ENCODE peak calls at places on chromosomes 2 and 18, in five cellular contexts. G is endothelial cell; H is HFFc6; D is CD4-positive, alpha-beta T cell; M is astrocyte. J is an unnamed sample.

GRCh38 chr2:181047829-181048228 is 67.4 kb downstream of the UBE2E3 start:
- DNase-seq in G (no peak), M (no peak), H (no peak), D (no peak), J (no peak)

GRCh38 chr18:75533954-75534353 is 106.5 kb upstream of the SMIM21 start:
- DNase-seq in M (peak; percentile 6), H (no peak), D (no peak), G (no peak), J (no peak)

GRCh38 chr18:61173579-61173978 is 159.7 kb upstream of the CDH20 start:
- DNase-seq in M (peak; percentile 31), H (no peak), G (no peak), D (no peak), J (no peak)

GRCh38 chr2:28610583-28611201 is 114.8 kb downstream of the PLB1 start:
- DNase-seq in M (peak; percentile 96), G (no peak), D (peak; percentile 21), H (peak; percentile 85), J (no peak)

GRCh38 chr2:70118798-70119454 is 31.6 kb downstream of the PCBP1 start:
- DNase-seq in D (no peak), H (no peak), G (no peak), M (no peak), J (peak; percentile 34)

GRCh38 chr2:64876137-64876647 is 113.0 kb upstream of the SLC1A4 start:
- DNase-seq in H (peak; percentile 86), G (peak; percentile 49), M (peak; percentile 88), D (no peak), J (no peak)

GRCh38 chr18:54776282-54776977 is 51.8 kb upstream of the RAB27B start:
- DNase-seq in G (no peak), H (peak; percentile 99), M (peak; percentile 99), D (no peak), J (no peak)

GRCh38 chr18:11946756-11947155 is 34.6 kb upstream of the IMPA2 start:
- DNase-seq in G (no peak), D (no peak), M (peak; percentile 53), H (peak; percentile 38), J (no peak)

GRCh38 chr2:37349376-37349775 is 4.9 kb downstream of the QPCT start:
- DNase-seq in H (no peak), D (no peak), M (no peak), G (no peak), J (no peak)

GRCh38 chr2:96151595-96152300 is 6.5 kb upstream of the DUSP2 start:
- DNase-seq in G (no peak), M (no peak), H (no peak), D (no peak), J (no peak)

GRCh38 chr2:241141214-241141770 is 8.0 kb downstream of the PASK start:
- DNase-seq in M (no peak), H (no peak), G (no peak), D (no peak), J (no peak)

GRCh38 chr18:63451774-63452173 is 25.0 kb upstream of the SERPINB5 start:
- DNase-seq in H (peak; percentile 33), D (no peak), M (no peak), G (no peak), J (no peak)

GRCh38 chr18:50507120-50507590 is 52.7 kb upstream of the MAPK4 start:
- DNase-seq in M (no peak), D (no peak), G (peak; percentile 63), H (no peak), J (peak; percentile 54)

GRCh38 chr2:159438284-159438683 is 151.8 kb upstream of the WDSUB1 start:
- DNase-seq in H (no peak), D (no peak), G (no peak), M (no peak), J (no peak)

GRCh38 chr2:16411788-16412187 is 253.8 kb downstream of the CYRIA start:
- DNase-seq in G (no peak), M (no peak), H (no peak), D (no peak), J (no peak)

GRCh38 chr2:226799211-226799975 is at the start of gene IRS1:
- DNase-seq in H (peak; percentile 71), G (peak; percentile 58), D (peak; percentile 48), M (peak; percentile 65), J (peak; percentile 60)

GRCh38 chr18:68532328-68532885 is 182.5 kb downstream of the TMX3 start:
- DNase-seq in G (no peak), D (no peak), H (no peak), M (no peak), J (no peak)

GRCh38 chr2:99085400-99085799 is 56.1 kb upstream of the C2orf15 start:
- DNase-seq in M (no peak), H (no peak), G (no peak), D (peak; percentile 10), J (no peak)

GRCh38 chr2:14420851-14421250 is 211.7 kb upstream of the LRATD1 start:
- DNase-seq in G (no peak), D (no peak), H (peak; percentile 37), M (peak; percentile 37), J (no peak)

GRCh38 chr18:73365018-73365417 is 497.2 kb upstream of the NETO1 start:
- DNase-seq in H (peak; percentile 92), G (no peak), D (no peak), M (peak; percentile 93), J (no peak)

GRCh38 chr2:95261602-95262001 is 12.6 kb upstream of the PROM2 start:
- DNase-seq in G (no peak), M (no peak), D (no peak), H (no peak), J (no peak)

GRCh38 chr2:74317696-74318095 is 25.5 kb downstream of the SLC4A5 start:
- DNase-seq in H (no peak), M (no peak), D (no peak), G (no peak), J (no peak)

GRCh38 chr18:53070706-53071105 is 730.7 kb downstream of the DCC start:
- DNase-seq in D (no peak), G (no peak), M (no peak), H (no peak), J (peak; percentile 1)

GRCh38 chr18:59416818-59417217 is 57.8 kb upstream of the LMAN1 start:
- DNase-seq in H (no peak), G (no peak), D (no peak), M (no peak), J (no peak)

GRCh38 chr2:197628043-197628500 is 47.3 kb downstream of the RFTN2 start:
- DNase-seq in G (no peak), H (no peak), D (no peak), M (peak; percentile 13), J (peak; percentile 26)

GRCh38 chr18:12768622-12769021 is 65.8 kb downstream of the PSMG2 start:
- DNase-seq in D (no peak), G (no peak), M (peak; percentile 24), H (peak; percentile 46), J (no peak)

DNA sequence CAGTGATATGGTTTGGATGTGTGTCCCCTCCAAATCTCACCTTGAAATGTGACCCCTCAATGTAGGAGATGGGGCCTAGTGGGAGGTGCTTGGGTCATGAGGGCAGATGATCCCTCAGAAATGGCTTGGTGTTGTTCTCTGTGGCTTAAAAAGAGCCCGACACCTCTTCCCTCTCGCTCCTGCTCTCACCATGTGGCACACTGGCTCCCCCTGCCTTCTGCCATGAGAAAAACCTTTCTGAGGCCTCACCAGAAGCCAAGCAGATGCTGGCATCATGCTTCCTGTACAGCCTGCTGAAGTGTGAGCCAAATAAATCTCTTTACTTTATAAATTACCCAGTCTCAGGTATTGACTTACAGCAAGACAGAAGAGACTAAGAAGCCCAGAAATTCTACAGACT is 357.1 kb downstream of the NRXN1 start:
- DNase-seq in M (no peak), D (no peak), H (no peak), G (no peak), J (no peak)
- TF ChIP-seq CTCF in M (no peak), D (no peak), H (no peak), G (no peak), J (no peak)

DNA sequence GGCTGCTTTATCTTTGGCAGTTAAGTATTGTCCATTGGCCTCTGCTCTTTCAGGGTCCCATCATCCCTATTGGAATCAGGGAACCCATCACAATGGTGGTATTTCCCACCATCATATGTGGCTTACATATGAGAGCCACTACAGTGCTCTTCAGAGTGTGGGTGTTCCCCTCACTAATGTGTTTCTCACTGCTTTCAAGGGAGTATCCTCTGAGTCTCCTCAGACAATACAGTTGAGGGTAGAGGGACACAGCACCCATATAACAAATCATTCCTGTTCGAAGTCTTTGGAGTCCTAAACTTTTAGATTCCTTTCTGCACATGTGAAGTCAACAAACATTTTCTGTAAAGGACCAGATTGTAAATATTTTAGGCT is 48.7 kb upstream of the DNAJC10 start:
- DNase-seq in H (no peak), M (no peak), D (no peak), G (no peak), J (no peak)
- TF ChIP-seq CTCF in H (peak; percentile 7), M (no peak), D (peak; percentile 23), G (peak; percentile 20), J (peak; percentile 8)

GRCh38 chr2:8475349-8476045 is 206.4 kb upstream of the ID2 start:
- DNase-seq in M (no peak), D (no peak), H (no peak), G (no peak), J (no peak)

GRCh38 chr2:8479298-8479697 is 202.6 kb upstream of the ID2 start:
- DNase-seq in G (no peak), M (no peak), D (no peak), H (no peak), J (no peak)

GRCh38 chr2:8477511-8478132 is 204.2 kb upstream of the ID2 start:
- DNase-seq in H (no peak), D (no peak), M (no peak), G (no peak), J (no peak)

GRCh38 chr2:8480936-8481335 is 200.9 kb upstream of the ID2 start:
- DNase-seq in G (no peak), D (no peak), M (no peak), H (no peak), J (no peak)

GRCh38 chr2:8478133-8478793 is 203.6 kb upstream of the ID2 start:
- DNase-seq in D (no peak), M (no peak), G (no peak), H (no peak), J (no peak)
- TF ChIP-seq CTCF in D (no peak), M (no peak), G (no peak), H (no peak), J (no peak)

GRCh38 chr2:24102677-24103076 is 18.0 kb upstream of the TP53I3 start:
- DNase-seq in D (no peak), G (no peak), H (no peak), M (no peak), J (no peak)

GRCh38 chr2:24105816-24106215 is 17.3 kb downstream of the PFN4 start:
- DNase-seq in H (no peak), D (no peak), G (no peak), M (no peak), J (no peak)

GRCh38 chr2:24104906-24105305 is 18.2 kb downstream of the PFN4 start:
- DNase-seq in H (no peak), D (no peak), M (no peak), G (no peak), J (no peak)

GRCh38 chr2:24101992-24102391 is 17.4 kb upstream of the TP53I3 start:
- DNase-seq in G (no peak), D (no peak), H (no peak), M (no peak), J (no peak)

GRCh38 chr2:24104110-24104650 is 19.0 kb downstream of the PFN4 start:
- DNase-seq in D (no peak), H (no peak), M (no peak), G (no peak), J (no peak)
- TF ChIP-seq CTCF in D (no peak), H (no peak), M (no peak), G (no peak), J (no peak)

J was measured in neural crest cell.